ENCODE peak calls at places on chromosomes 3 and 15, in nine cellular contexts. One of them, this sample, is unnamed.

GRCh38 chr3:180284331-180285110 is 247.8 kb upstream of the PEX5L start:
- DNase-seq in T-helper 9 cell: no peak
- DNase-seq in CD8-positive, alpha-beta T cell: no peak
- DNase-seq in naive thymus-derived CD4-positive, alpha-beta T cell: no peak
- DNase-seq in NCI-H774: no peak
- DNase-seq in SHP77: no peak
- DNase-seq in stimulated activated CD4-positive, alpha-beta T cell treated with anti-CD3 and anti-CD28 coated beads, TNF-alpha, amount 100 ng/mL, for 4 hours: no peak
- DNase-seq in NCI-H510A: no peak
- DNase-seq in iris pigment epithelial cell: no peak
- DNase-seq in this sample: no peak

GRCh38 chr3:14913071-14913925 is 34.1 kb upstream of the NR2C2 start:
- DNase-seq in T-helper 9 cell: no peak
- DNase-seq in CD8-positive, alpha-beta T cell: no peak
- DNase-seq in naive thymus-derived CD4-positive, alpha-beta T cell: no peak
- DNase-seq in NCI-H774: no peak
- DNase-seq in SHP77: no peak
- DNase-seq in stimulated activated CD4-positive, alpha-beta T cell treated with anti-CD3 and anti-CD28 coated beads, TNF-alpha, amount 100 ng/mL, for 4 hours: no peak
- DNase-seq in NCI-H510A: no peak
- DNase-seq in iris pigment epithelial cell: no peak
- DNase-seq in this sample: no peak

GRCh38 chr15:33601461-33601860 is 290.7 kb downstream of the RYR3 start:
- DNase-seq in T-helper 9 cell: no peak
- DNase-seq in CD8-positive, alpha-beta T cell: no peak
- DNase-seq in naive thymus-derived CD4-positive, alpha-beta T cell: no peak
- DNase-seq in NCI-H774: no peak
- DNase-seq in SHP77: no peak
- DNase-seq in stimulated activated CD4-positive, alpha-beta T cell treated with anti-CD3 and anti-CD28 coated beads, TNF-alpha, amount 100 ng/mL, for 4 hours: no peak
- DNase-seq in NCI-H510A: no peak
- DNase-seq in iris pigment epithelial cell: no peak
- DNase-seq in this sample: no peak

GRCh38 chr3:37498126-37499039 is 324.0 kb upstream of the LRRFIP2 start:
- DNase-seq in T-helper 9 cell: no peak
- DNase-seq in CD8-positive, alpha-beta T cell: no peak
- DNase-seq in naive thymus-derived CD4-positive, alpha-beta T cell: no peak
- DNase-seq in NCI-H774: no peak
- DNase-seq in SHP77: no peak
- DNase-seq in stimulated activated CD4-positive, alpha-beta T cell treated with anti-CD3 and anti-CD28 coated beads, TNF-alpha, amount 100 ng/mL, for 4 hours: no peak
- DNase-seq in NCI-H510A: peak
- DNase-seq in iris pigment epithelial cell: no peak
- DNase-seq in this sample: no peak

GRCh38 chr3:39096775-39097174 is 10.7 kb downstream of the GORASP1 start:
- DNase-seq in T-helper 9 cell: no peak
- DNase-seq in CD8-positive, alpha-beta T cell: no peak
- DNase-seq in naive thymus-derived CD4-positive, alpha-beta T cell: no peak
- DNase-seq in NCI-H774: no peak
- DNase-seq in SHP77: no peak
- DNase-seq in stimulated activated CD4-positive, alpha-beta T cell treated with anti-CD3 and anti-CD28 coated beads, TNF-alpha, amount 100 ng/mL, for 4 hours: no peak
- DNase-seq in NCI-H510A: no peak
- DNase-seq in iris pigment epithelial cell: peak
- DNase-seq in this sample: no peak

GRCh38 chr3:58466899-58467563 is 24.9 kb upstream of the KCTD6 start:
- DNase-seq in T-helper 9 cell: no peak
- DNase-seq in CD8-positive, alpha-beta T cell: no peak
- DNase-seq in naive thymus-derived CD4-positive, alpha-beta T cell: no peak
- DNase-seq in NCI-H774: no peak
- DNase-seq in SHP77: no peak
- DNase-seq in stimulated activated CD4-positive, alpha-beta T cell treated with anti-CD3 and anti-CD28 coated beads, TNF-alpha, amount 100 ng/mL, for 4 hours: no peak
- DNase-seq in NCI-H510A: no peak
- DNase-seq in iris pigment epithelial cell: no peak
- DNase-seq in this sample: no peak

GRCh38 chr15:62108411-62108810 is 41.6 kb downstream of the C2CD4A start:
- DNase-seq in T-helper 9 cell: no peak
- DNase-seq in CD8-positive, alpha-beta T cell: no peak
- DNase-seq in naive thymus-derived CD4-positive, alpha-beta T cell: no peak
- DNase-seq in NCI-H774: no peak
- DNase-seq in SHP77: no peak
- DNase-seq in stimulated activated CD4-positive, alpha-beta T cell treated with anti-CD3 and anti-CD28 coated beads, TNF-alpha, amount 100 ng/mL, for 4 hours: no peak
- DNase-seq in NCI-H510A: no peak
- DNase-seq in iris pigment epithelial cell: no peak
- DNase-seq in this sample: no peak

GRCh38 chr3:15523660-15524417 is 2.3 kb upstream of the COLQ start:
- DNase-seq in T-helper 9 cell: no peak
- DNase-seq in CD8-positive, alpha-beta T cell: no peak
- DNase-seq in naive thymus-derived CD4-positive, alpha-beta T cell: no peak
- DNase-seq in NCI-H774: no peak
- DNase-seq in SHP77: no peak
- DNase-seq in stimulated activated CD4-positive, alpha-beta T cell treated with anti-CD3 and anti-CD28 coated beads, TNF-alpha, amount 100 ng/mL, for 4 hours: no peak
- DNase-seq in NCI-H510A: no peak
- DNase-seq in iris pigment epithelial cell: no peak
- DNase-seq in this sample: no peak

GRCh38 chr3:15300318-15301078 is 31.9 kb downstream of the SH3BP5 start:
- DNase-seq in T-helper 9 cell: no peak
- DNase-seq in CD8-positive, alpha-beta T cell: no peak
- DNase-seq in naive thymus-derived CD4-positive, alpha-beta T cell: no peak
- DNase-seq in NCI-H774: no peak
- DNase-seq in SHP77: no peak
- DNase-seq in stimulated activated CD4-positive, alpha-beta T cell treated with anti-CD3 and anti-CD28 coated beads, TNF-alpha, amount 100 ng/mL, for 4 hours: no peak
- DNase-seq in NCI-H510A: no peak
- DNase-seq in iris pigment epithelial cell: peak
- DNase-seq in this sample: peak

GRCh38 chr3:4834403-4834866 is 144.8 kb upstream of the BHLHE40 start:
- DNase-seq in T-helper 9 cell: peak
- DNase-seq in CD8-positive, alpha-beta T cell: peak
- DNase-seq in naive thymus-derived CD4-positive, alpha-beta T cell: peak
- DNase-seq in NCI-H774: no peak
- DNase-seq in SHP77: no peak
- DNase-seq in stimulated activated CD4-positive, alpha-beta T cell treated with anti-CD3 and anti-CD28 coated beads, TNF-alpha, amount 100 ng/mL, for 4 hours: no peak
- DNase-seq in NCI-H510A: no peak
- DNase-seq in iris pigment epithelial cell: no peak
- DNase-seq in this sample: no peak

GRCh38 chr3:191352014-191352413 is 21.7 kb upstream of the UTS2B start:
- DNase-seq in T-helper 9 cell: no peak
- DNase-seq in CD8-positive, alpha-beta T cell: no peak
- DNase-seq in naive thymus-derived CD4-positive, alpha-beta T cell: no peak
- DNase-seq in NCI-H774: no peak
- DNase-seq in SHP77: no peak
- DNase-seq in stimulated activated CD4-positive, alpha-beta T cell treated with anti-CD3 and anti-CD28 coated beads, TNF-alpha, amount 100 ng/mL, for 4 hours: no peak
- DNase-seq in NCI-H510A: no peak
- DNase-seq in iris pigment epithelial cell: no peak
- DNase-seq in this sample: no peak

GRCh38 chr3:128080323-128080898 is 28.2 kb downstream of the SEC61A1 start:
- DNase-seq in T-helper 9 cell: no peak
- DNase-seq in CD8-positive, alpha-beta T cell: no peak
- DNase-seq in naive thymus-derived CD4-positive, alpha-beta T cell: no peak
- DNase-seq in NCI-H774: no peak
- DNase-seq in SHP77: no peak
- DNase-seq in stimulated activated CD4-positive, alpha-beta T cell treated with anti-CD3 and anti-CD28 coated beads, TNF-alpha, amount 100 ng/mL, for 4 hours: no peak
- DNase-seq in NCI-H510A: no peak
- DNase-seq in iris pigment epithelial cell: peak
- DNase-seq in this sample: peak

GRCh38 chr3:110755345-110755744 is 316.3 kb upstream of the NECTIN3 start:
- DNase-seq in T-helper 9 cell: no peak
- DNase-seq in CD8-positive, alpha-beta T cell: no peak
- DNase-seq in naive thymus-derived CD4-positive, alpha-beta T cell: no peak
- DNase-seq in NCI-H774: no peak
- DNase-seq in SHP77: no peak
- DNase-seq in stimulated activated CD4-positive, alpha-beta T cell treated with anti-CD3 and anti-CD28 coated beads, TNF-alpha, amount 100 ng/mL, for 4 hours: no peak
- DNase-seq in NCI-H510A: no peak
- DNase-seq in iris pigment epithelial cell: no peak
- DNase-seq in this sample: no peak

GRCh38 chr3:59212128-59212764 is 162.4 kb upstream of the CFAP20DC start:
- DNase-seq in T-helper 9 cell: no peak
- DNase-seq in CD8-positive, alpha-beta T cell: no peak
- DNase-seq in naive thymus-derived CD4-positive, alpha-beta T cell: peak
- DNase-seq in NCI-H774: peak
- DNase-seq in SHP77: peak
- DNase-seq in stimulated activated CD4-positive, alpha-beta T cell treated with anti-CD3 and anti-CD28 coated beads, TNF-alpha, amount 100 ng/mL, for 4 hours: no peak
- DNase-seq in NCI-H510A: no peak
- DNase-seq in iris pigment epithelial cell: peak
- DNase-seq in this sample: no peak

GRCh38 chr15:34734303-34734702 is 20.5 kb downstream of the GJD2 start:
- DNase-seq in T-helper 9 cell: no peak
- DNase-seq in CD8-positive, alpha-beta T cell: no peak
- DNase-seq in naive thymus-derived CD4-positive, alpha-beta T cell: no peak
- DNase-seq in NCI-H774: no peak
- DNase-seq in SHP77: no peak
- DNase-seq in stimulated activated CD4-positive, alpha-beta T cell treated with anti-CD3 and anti-CD28 coated beads, TNF-alpha, amount 100 ng/mL, for 4 hours: no peak
- DNase-seq in NCI-H510A: no peak
- DNase-seq in iris pigment epithelial cell: no peak
- DNase-seq in this sample: no peak

This sample was measured in H54.